ENCODE peak calls at places on chromosomes 6 and 20, in eight cellular contexts. U is A549, J is vagina, K is foreskin fibroblast, W is pancreas, N is GM12864, Y is fibroblast of pulmonary artery, R is MM.1S. A is an unnamed sample.

GRCh38 chr20:44079291-44079690 is 107.7 kb downstream of the JPH2 start:
- DNase-seq in U (no peak), N (no peak), W (no peak), J (no peak), Y (no peak), R (no peak), K (peak; percentile 26), A (no peak)

GRCh38 chr6:140039343-140039742 is 664.9 kb upstream of the CITED2 start:
- DNase-seq in N (no peak), Y (no peak), W (no peak), R (no peak), K (no peak), U (no peak), J (no peak), A (no peak)

GRCh38 chr6:74177496-74177895 is 481.5 kb downstream of the CD109 start:
- DNase-seq in W (no peak), J (no peak), R (no peak), K (no peak), U (no peak), Y (no peak), N (no peak), A (no peak)

GRCh38 chr6:97133071-97133470 is 149.9 kb downstream of the MMS22L start:
- DNase-seq in W (no peak), U (no peak), Y (peak; percentile 14), R (no peak), K (no peak), N (no peak), J (no peak), A (peak; percentile 27)

GRCh38 chr20:25203089-25203488 is 7.6 kb downstream of the ENTPD6 start:
- DNase-seq in J (no peak), N (no peak), Y (no peak), R (no peak), U (no peak), K (no peak), W (no peak), A (no peak)

GRCh38 chr6:152356659-152357058 is 280.5 kb downstream of the SYNE1 start:
- DNase-seq in N (no peak), R (peak; percentile 27), J (no peak), Y (peak; percentile 82), W (no peak), U (no peak), K (peak; percentile 60), A (peak; percentile 74)

GRCh38 chr6:158672726-158673125 is 22.9 kb downstream of the SYTL3 start:
- DNase-seq in J (no peak), R (no peak), N (no peak), K (no peak), U (no peak), Y (no peak), W (no peak), A (no peak)

GRCh38 chr6:8187209-8187608 is 84.9 kb upstream of the EEF1E1 start:
- DNase-seq in U (no peak), K (no peak), R (no peak), Y (no peak), N (no peak), W (no peak), J (no peak), A (no peak)

GRCh38 chr6:148513145-148514071 is 170.8 kb downstream of the SASH1 start:
- DNase-seq in Y (peak; percentile 60), N (no peak), R (no peak), W (no peak), J (no peak), K (peak; percentile 84), U (no peak), A (peak; percentile 85)

GRCh38 chr6:5671604-5672559 is 334.8 kb downstream of the NRN1 start:
- DNase-seq in K (peak; percentile 12), J (no peak), Y (no peak), R (no peak), U (no peak), W (no peak), N (no peak), A (peak; percentile 16)

GRCh38 chr6:165118736-165119135 is 190.7 kb downstream of the C6orf118 start:
- DNase-seq in W (no peak), Y (no peak), J (no peak), N (no peak), U (no peak), R (no peak), K (no peak), A (no peak)

GRCh38 chr20:32232487-32232886 is 24.8 kb downstream of the POFUT1 start:
- DNase-seq in R (no peak), N (no peak), K (no peak), U (no peak), Y (no peak), W (no peak), J (no peak), A (no peak)

GRCh38 chr6:89840538-89840937 is 10.9 kb downstream of the CASP8AP2 start:
- DNase-seq in J (no peak), N (no peak), W (no peak), U (no peak), R (no peak), K (peak; percentile 28), Y (peak; percentile 49), A (peak; percentile 31)

GRCh38 chr6:5290500-5290899 is 29.2 kb downstream of the FARS2 start:
- DNase-seq in J (no peak), N (no peak), U (no peak), R (no peak), Y (no peak), K (no peak), W (no peak), A (no peak)

GRCh38 chr6:11614534-11615213 is 77.1 kb downstream of the TMEM170B start:
- DNase-seq in Y (peak; percentile 42), W (no peak), J (no peak), K (no peak), R (no peak), U (no peak), N (no peak), A (no peak)

GRCh38 chr20:50721881-50722281 is 9.5 kb upstream of the PARD6B start:
- DNase-seq in U (no peak), J (no peak), W (no peak), K (peak; percentile 65), R (no peak), Y (no peak), N (no peak), A (peak; percentile 18)

GRCh38 chr20:41717464-41717863 is 99.3 kb upstream of the CHD6 start:
- DNase-seq in K (peak; percentile 9), U (no peak), J (no peak), W (no peak), R (no peak), N (no peak), Y (peak; percentile 20), A (peak; percentile 15)

GRCh38 chr6:127119361-127120108 is 1.1 kb downstream of the RSPO3 start:
- DNase-seq in J (no peak), Y (no peak), U (peak; percentile 5), W (no peak), N (no peak), K (peak; percentile 61), R (peak; percentile 21), A (no peak)

GRCh38 chr20:42604998-42605970 is 584.4 kb downstream of the PTPRT start:
- DNase-seq in W (no peak), N (no peak), U (no peak), J (no peak), Y (no peak), K (no peak), R (no peak), A (no peak)

DNA sequence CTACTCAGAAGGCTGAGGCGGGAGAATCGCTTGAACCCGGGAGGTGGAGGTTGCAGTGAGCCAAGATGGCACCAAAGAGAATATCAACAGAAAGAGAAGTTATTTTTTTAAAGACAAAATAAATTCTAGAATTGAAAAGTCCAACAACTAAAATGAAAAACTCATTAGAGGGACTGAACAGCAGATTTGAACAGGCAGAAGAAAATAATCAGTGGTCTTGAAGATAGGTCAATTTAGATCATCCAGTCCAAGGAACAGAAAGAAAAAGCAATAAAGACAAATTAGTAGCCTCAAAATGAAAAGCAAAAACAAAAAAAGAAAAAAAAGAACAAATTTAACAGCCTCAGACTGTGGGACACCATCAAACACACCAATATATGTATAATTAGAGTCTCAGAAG is 6.0 kb downstream of the UQCC1 start:
- DNase-seq in K (no peak), U (no peak), Y (no peak), J (no peak), W (no peak), R (no peak), N (no peak), A (no peak)
- H3K4me3 ChIP-seq in K (no peak overlapping the region), U (no peak overlapping the region), Y (no peak overlapping the region), J (no peak overlapping the region), W (no peak overlapping the region), R (no peak overlapping the region), N (no peak overlapping the region), A (no peak overlapping the region)

GRCh38 chr6:95923518-95923917 is 92.3 kb upstream of the FUT9 start:
- DNase-seq in U (no peak), Y (no peak), W (no peak), J (no peak), N (no peak), K (no peak), R (peak; percentile 7), A (peak; percentile 1)
- TF ChIP-seq CTCF in U (no peak), Y (no peak), W (no peak), J (no peak), N (peak; percentile 58), K (no peak), R (peak; percentile 40), A (peak; percentile 3)

GRCh38 chr6:134517145-134517658 is 199.3 kb upstream of the SGK1 start:
- DNase-seq in K (peak; percentile 93), Y (peak; percentile 96), J (no peak), W (peak; percentile 89), N (no peak), R (no peak), U (peak; percentile 69), A (peak; percentile 94)

GRCh38 chr6:134519456-134519855 is 201.5 kb upstream of the SGK1 start:
- DNase-seq in Y (peak; percentile 89), W (no peak), U (no peak), R (no peak), J (no peak), K (no peak), N (no peak), A (peak; percentile 84)

GRCh38 chr6:134515976-134516375 is 198.1 kb upstream of the SGK1 start:
- DNase-seq in W (no peak), J (no peak), R (no peak), Y (peak; percentile 87), U (no peak), N (no peak), K (no peak), A (peak; percentile 92)

GRCh38 chr6:134516582-134516981 is 198.7 kb upstream of the SGK1 start:
- DNase-seq in J (no peak), Y (peak; percentile 38), N (no peak), W (no peak), R (no peak), K (no peak), U (no peak), A (no peak)

DNA sequence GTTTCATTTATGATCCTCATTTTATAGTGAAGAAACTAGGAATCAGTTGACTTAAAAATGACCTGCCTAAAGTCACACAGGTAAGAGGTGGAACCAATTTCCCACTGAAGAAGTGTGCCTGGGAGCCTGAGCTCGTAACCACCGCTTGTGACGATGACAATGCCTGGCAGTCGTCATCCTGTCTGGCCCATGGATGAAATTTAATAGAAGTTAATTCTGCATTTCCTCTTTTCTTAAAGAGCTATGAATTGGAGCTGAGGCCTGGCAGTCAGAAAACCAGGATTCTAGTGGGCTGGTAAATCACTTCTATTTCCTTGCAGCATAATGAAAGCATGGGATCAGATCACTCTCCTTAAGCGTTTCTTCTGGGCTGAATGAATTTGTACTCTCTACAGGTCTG is 200.0 kb upstream of the SGK1 start:
- DNase-seq in K (no peak), W (no peak), J (no peak), R (no peak), N (no peak), Y (peak; percentile 54), U (no peak), A (peak; percentile 53)
- H3K4me3 ChIP-seq in K (no peak overlapping the region), W (no peak overlapping the region), J (no peak overlapping the region), R (no peak overlapping the region), N (no peak overlapping the region), Y (no peak overlapping the region), U (peak overlapping the region; percentile 25), A (no peak overlapping the region)

GRCh38 chr6:94813806-94814205 is 763.5 kb upstream of the MANEA start:
- DNase-seq in W (no peak), K (no peak), N (no peak), J (no peak), R (no peak), U (no peak), Y (no peak), A (no peak)
- TF ChIP-seq CTCF in W (no peak), K (no peak), N (no peak), J (no peak), R (no peak), U (no peak), Y (no peak), A (no peak)